ENCODE peak calls at places on chromosomes 7 and 10, in six cellular contexts. W is heart right ventricle, Z is A549, U is left lung, M is cardiac muscle cell, I is pancreas. B is an unnamed sample.

GRCh38 chr7:422886-423225 is 96.8 kb downstream of the PDGFA start:
- DNase-seq in W (no peak), Z (no peak), U (peak; percentile 74), M (no peak), I (peak; percentile 22), B (no peak)

GRCh38 chr7:26508917-26509316 is 217.3 kb downstream of the SNX10 start:
- DNase-seq in W (no peak), Z (no peak), U (no peak), M (no peak), I (no peak), B (no peak)

GRCh38 chr10:124007102-124007772 is 86.2 kb downstream of the CHST15 start:
- DNase-seq in W (no peak), Z (no peak), U (no peak), M (no peak), I (no peak), B (no peak)

GRCh38 chr10:454860-455259 is 234.6 kb downstream of the DIP2C start:
- DNase-seq in W (no peak), Z (peak; percentile 68), U (no peak), M (no peak), I (no peak), B (no peak)

GRCh38 chr10:62657244-62657835 is 147.2 kb upstream of the ADO start:
- DNase-seq in W (no peak), Z (no peak), U (peak; percentile 47), M (no peak), I (peak; percentile 23), B (no peak)

GRCh38 chr7:132485600-132486594 is 90.4 kb downstream of the PLXNA4 start:
- DNase-seq in W (peak; percentile 61), Z (no peak), U (no peak), M (peak; percentile 26), I (peak; percentile 38), B (no peak)

GRCh38 chr10:99292159-99292558 is 37.0 kb upstream of the CNNM1 start:
- DNase-seq in W (no peak), Z (no peak), U (no peak), M (no peak), I (no peak), B (no peak)

GRCh38 chr7:48144291-48144768 is 26.9 kb upstream of the ABCA13 start:
- DNase-seq in W (no peak), Z (no peak), U (no peak), M (no peak), I (no peak), B (no peak)

GRCh38 chr7:124275411-124275810 is 242.5 kb upstream of the TMEM229A start:
- DNase-seq in W (no peak), Z (no peak), U (no peak), M (peak; percentile 56), I (no peak), B (no peak)

GRCh38 chr10:126049741-126050140 is 153.4 kb downstream of the FANK1 start:
- DNase-seq in W (peak; percentile 37), Z (no peak), U (no peak), M (peak; percentile 12), I (no peak), B (no peak)

GRCh38 chr7:76340617-76341131 is 18.1 kb downstream of the YWHAG start:
- DNase-seq in W (no peak), Z (no peak), U (no peak), M (no peak), I (no peak), B (no peak)

GRCh38 chr10:49410365-49411074 is 14.6 kb upstream of the DRGX start:
- DNase-seq in W (peak; percentile 65), Z (no peak), U (no peak), M (no peak), I (peak; percentile 85), B (no peak)

GRCh38 chr10:127117125-127117524 is 79.3 kb downstream of the INSYN2A start:
- DNase-seq in W (peak; percentile 66), Z (peak; percentile 24), U (no peak), M (peak; percentile 82), I (peak; percentile 37), B (no peak)

GRCh38 chr10:110499796-110500514 is 2.2 kb downstream of the DUSP5 start:
- DNase-seq in W (no peak), Z (no peak), U (no peak), M (peak; percentile 54), I (no peak), B (no peak)

GRCh38 chr7:40232242-40232929 is 97.6 kb downstream of the SUGCT start:
- DNase-seq in W (no peak), Z (peak; percentile 21), U (no peak), M (peak; percentile 69), I (no peak), B (no peak)

GRCh38 chr10:91032614-91033248 is 111.8 kb upstream of the ANKRD1 start:
- DNase-seq in W (no peak), Z (no peak), U (no peak), M (no peak), I (no peak), B (no peak)

GRCh38 chr10:11525503-11525902 is 85.9 kb downstream of the USP6NL start:
- DNase-seq in W (peak; percentile 57), Z (no peak), U (no peak), M (no peak), I (no peak), B (no peak)

GRCh38 chr10:132865236-132865635 is 77.1 kb downstream of the CFAP46 start:
- DNase-seq in W (peak; percentile 9), Z (no peak), U (peak; percentile 50), M (no peak), I (no peak), B (no peak)

GRCh38 chr10:130664526-130664925 is 528.3 kb downstream of the GLRX3 start:
- DNase-seq in W (no peak), Z (no peak), U (no peak), M (no peak), I (no peak), B (no peak)

GRCh38 chr10:118218562-118218961 is 123.6 kb downstream of the FAM204A start:
- DNase-seq in W (no peak), Z (no peak), U (no peak), M (no peak), I (no peak), B (no peak)

GRCh38 chr10:74174533-74174932 is 23.5 kb downstream of the ADK start:
- DNase-seq in W (no peak), Z (no peak), U (no peak), M (no peak), I (no peak), B (no peak)

GRCh38 chr10:100146875-100147665 is 38.8 kb downstream of the ERLIN1 start:
- DNase-seq in W (no peak), Z (no peak), U (no peak), M (no peak), I (no peak), B (no peak)

GRCh38 chr7:79709574-79710409 is 256.3 kb upstream of the MAGI2 start:
- DNase-seq in W (no peak), Z (no peak), U (no peak), M (no peak), I (no peak), B (no peak)

GRCh38 chr7:82442492-82443043 is 1.0 kb downstream of the CACNA2D1 start:
- DNase-seq in W (no peak), Z (peak; percentile 21), U (no peak), M (peak; percentile 25), I (no peak), B (no peak)

GRCh38 chr7:2433713-2434550 is 30.5 kb downstream of the CHST12 start:
- DNase-seq in W (no peak), Z (no peak), U (peak; percentile 87), M (peak; percentile 11), I (no peak), B (no peak)

GRCh38 chr10:60139798-60140566 is 233.6 kb upstream of the CCDC6 start:
- DNase-seq in W (no peak), Z (no peak), U (no peak), M (peak; percentile 5), I (no peak), B (no peak)

GRCh38 chr10:86506499-86506898 is 15.1 kb downstream of the WAPL start:
- DNase-seq in W (no peak), Z (no peak), U (no peak), M (no peak), I (no peak), B (no peak)

GRCh38 chr7:32574626-32575025 is 79.3 kb downstream of the AVL9 start:
- DNase-seq in W (no peak), Z (no peak), U (no peak), M (no peak), I (no peak), B (no peak)

DNA sequence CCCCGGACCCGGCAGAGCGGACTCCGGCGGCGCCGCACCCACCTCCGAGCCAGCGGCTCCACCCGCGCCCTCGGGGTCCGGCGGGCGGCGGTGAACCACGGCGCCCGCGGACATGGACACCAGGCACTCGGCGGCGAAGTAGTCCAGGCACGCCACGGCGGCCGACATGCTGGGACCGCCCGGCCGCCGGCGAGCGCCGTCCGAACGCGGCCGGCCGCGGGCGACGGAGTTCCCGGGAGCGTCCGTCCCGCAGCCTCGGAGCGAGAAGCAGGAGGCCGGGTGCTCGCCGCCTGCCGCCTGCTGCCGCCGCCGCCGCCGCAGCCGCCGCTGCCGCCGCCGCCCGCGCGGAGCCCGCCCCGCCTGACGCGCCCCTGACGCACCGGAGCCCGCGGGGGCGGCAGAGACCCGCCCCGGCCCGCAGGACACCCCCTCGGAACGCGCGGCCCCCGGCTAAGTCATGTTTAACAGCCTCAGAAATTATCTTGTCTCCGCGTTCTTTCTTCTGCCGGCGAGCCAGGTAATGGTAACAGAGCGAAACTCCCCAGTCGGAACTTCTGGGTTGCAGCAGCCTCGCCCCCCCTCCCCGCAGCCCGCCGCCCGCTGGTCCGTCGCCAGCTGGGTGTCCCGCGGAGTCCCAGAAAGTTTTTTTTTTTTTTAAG is at the start of gene KLF14:
- DNase-seq in W (peak; percentile 15), Z (no peak), U (peak; percentile 83), M (peak; percentile 47), I (peak; percentile 63), B (no peak)
- TF ChIP-seq CTCF in W (no peak), Z (no peak), U (no peak), M (no peak), I (no peak), B (no peak)

GRCh38 chr7:107857541-107857912 is 33.5 kb upstream of the DLD start:
- DNase-seq in W (no peak), Z (no peak), U (no peak), M (no peak), I (no peak), B (no peak)

GRCh38 chr7:107854454-107854853 is 36.5 kb upstream of the DLD start:
- DNase-seq in W (no peak), Z (no peak), U (no peak), M (no peak), I (no peak), B (no peak)

GRCh38 chr7:107858280-107858679 is 32.7 kb upstream of the DLD start:
- DNase-seq in W (no peak), Z (no peak), U (no peak), M (no peak), I (no peak), B (no peak)

GRCh38 chr7:107854989-107855388 is 36.0 kb upstream of the DLD start:
- DNase-seq in W (no peak), Z (no peak), U (no peak), M (no peak), I (no peak), B (no peak)

GRCh38 chr7:107856806-107857540 is 34.0 kb upstream of the DLD start:
- DNase-seq in W (no peak), Z (no peak), U (no peak), M (no peak), I (no peak), B (no peak)
- H3K27ac ChIP-seq in W (no peak overlapping the region), Z (no peak overlapping the region), U (no peak overlapping the region), M (no peak overlapping the region), I (peak overlapping the region; percentile 7), B (no peak overlapping the region)

GRCh38 chr7:112982441-112983063 is 104.1 kb downstream of the GPR85 start:
- DNase-seq in W (no peak), Z (no peak), U (no peak), M (no peak), I (no peak), B (no peak)
- TF ChIP-seq CTCF in W (no peak), Z (no peak), U (no peak), M (no peak), I (no peak), B (no peak)

GRCh38 chr7:16354573-16354972 is 66.8 kb downstream of the CRPPA start:
- DNase-seq in W (no peak), Z (no peak), U (no peak), M (no peak), I (no peak), B (no peak)
- H3K27ac ChIP-seq in W (no peak overlapping the region), Z (no peak overlapping the region), U (no peak overlapping the region), M (no peak overlapping the region), I (no peak overlapping the region), B (no peak overlapping the region)